ENCODE peak calls at places on chromosomes 1 and 21, in five cellular contexts. V, T, U, X and E are unnamed samples. For H3K27me3, the result is how much of the 10 kb centered on the place peaks cover.

GRCh38 chr21:40696246-40696645 is 150.7 kb downstream of the DSCAM start:
- DNase-seq in V (no peak), T (no peak), U (no peak), X (no peak), E (no peak)

GRCh38 chr1:71228236-71228635 is 147.4 kb upstream of the ZRANB2 start:
- DNase-seq in V (no peak), T (no peak), U (no peak), X (no peak), E (no peak)

GRCh38 chr1:40014812-40015594 is 25.5 kb upstream of the CAP1 start:
- DNase-seq in V (no peak), T (no peak), U (no peak), X (no peak), E (peak)

GRCh38 chr1:223228931-223229528 is 86.0 kb upstream of the TLR5 start:
- DNase-seq in V (no peak), T (no peak), U (no peak), X (no peak), E (no peak)

GRCh38 chr21:18350216-18350615 is 53.4 kb downstream of the TMPRSS15 start:
- DNase-seq in V (no peak), T (no peak), U (no peak), X (no peak), E (peak)

GRCh38 chr1:42758641-42759040 is 8.2 kb downstream of the P3H1 start:
- DNase-seq in V (no peak), T (peak), U (no peak), X (no peak), E (no peak)

GRCh38 chr1:14137411-14138134 is 437.6 kb downstream of the PRDM2 start:
- DNase-seq in V (no peak), T (no peak), U (no peak), X (no peak), E (no peak)

GRCh38 chr21:42381347-42381984 is 14.4 kb downstream of the TMPRSS3 start:
- DNase-seq in V (no peak), T (no peak), U (no peak), X (peak), E (peak)

GRCh38 chr21:26194811-26195251 is 24.3 kb upstream of the APP start:
- DNase-seq in V (no peak), T (no peak), U (no peak), X (no peak), E (no peak)

GRCh38 chr1:43822040-43822439 is 111.6 kb upstream of the ARTN start:
- DNase-seq in V (no peak), T (no peak), U (peak), X (no peak), E (peak)

GRCh38 chr1:230922620-230923019 is 54.3 kb upstream of the C1orf198 start:
- DNase-seq in V (no peak), T (no peak), U (no peak), X (peak), E (no peak)

GRCh38 chr1:116494745-116495144 is 76.1 kb downstream of the CD58 start:
- DNase-seq in V (no peak), T (no peak), U (no peak), X (no peak), E (no peak)

GRCh38 chr1:48127735-48128685 is 94.5 kb upstream of the SLC5A9 start:
- DNase-seq in V (no peak), T (no peak), U (no peak), X (no peak), E (no peak)

GRCh38 chr1:215888159-215888558 is 321.1 kb downstream of the KCTD3 start:
- DNase-seq in V (no peak), T (no peak), U (no peak), X (no peak), E (no peak)

GRCh38 chr1:30842698-30843354 is 65.7 kb downstream of the SDC3 start:
- DNase-seq in V (no peak), T (no peak), U (no peak), X (peak), E (no peak)

GRCh38 chr1:155976062-155976912 is 2.1 kb downstream of the ARHGEF2 start:
- DNase-seq in V (peak), T (peak), U (peak), X (no peak), E (peak)

GRCh38 chr1:220483700-220484099 is 44.2 kb upstream of the MARK1 start:
- DNase-seq in V (peak), T (no peak), U (no peak), X (no peak), E (no peak)

GRCh38 chr1:210754931-210755670 is 378.8 kb downstream of the KCNH1 start:
- DNase-seq in V (no peak), T (no peak), U (no peak), X (peak), E (no peak)

GRCh38 chr1:223683586-223684487 is 18.3 kb upstream of the CAPN8 start:
- DNase-seq in V (peak), T (no peak), U (no peak), X (peak), E (peak)

GRCh38 chr1:234719454-234720258 is 109.7 kb upstream of the IRF2BP2 start:
- DNase-seq in V (no peak), T (no peak), U (peak), X (no peak), E (no peak)

GRCh38 chr1:7595338-7595737 is 175.8 kb upstream of the VAMP3 start:
- DNase-seq in V (no peak), T (no peak), U (peak), X (peak), E (no peak)

GRCh38 chr1:23118957-23119792 is 49.5 kb downstream of the LUZP1 start:
- DNase-seq in V (no peak), T (no peak), U (no peak), X (no peak), E (no peak)

GRCh38 chr1:220956861-220957605 is 77.8 kb downstream of the HLX start:
- DNase-seq in V (peak), T (peak), U (no peak), X (no peak), E (peak)

GRCh38 chr1:40450491-40451237 is 388 bp downstream of the ZFP69B start:
- DNase-seq in V (peak), T (no peak), U (no peak), X (no peak), E (peak)

GRCh38 chr21:43208561-43209332 is 39.9 kb downstream of the CRYAA start:
- DNase-seq in V (no peak), T (peak), U (peak), X (no peak), E (no peak)

GRCh38 chr1:173405758-173406344 is 71.3 kb upstream of the PRDX6 start:
- DNase-seq in V (no peak), T (no peak), U (no peak), X (no peak), E (peak)

GRCh38 chr1:101044259-101044658 is 18.7 kb upstream of the DPH5 start:
- DNase-seq in V (no peak), T (no peak), U (no peak), X (no peak), E (no peak)

GRCh38 chr1:235409045-235409820 is 42.0 kb downstream of the TBCE start:
- DNase-seq in V (no peak), T (no peak), U (no peak), X (no peak), E (no peak)

GRCh38 chr21:33023574-33024277 is 2.0 kb upstream of the OLIG2 start:
- DNase-seq in V (no peak), T (no peak), U (no peak), X (no peak), E (no peak)

GRCh38 chr1:42420911-42421585 is 34.8 kb downstream of the ZMYND12 start:
- DNase-seq in V (peak), T (no peak), U (peak), X (peak), E (peak)

GRCh38 chr1:246166841-246167240 is 340.2 kb downstream of the SMYD3 start:
- DNase-seq in V (no peak), T (no peak), U (no peak), X (no peak), E (no peak)

GRCh38 chr1:9689971-9690381 is 38.4 kb downstream of the PIK3CD start:
- DNase-seq in V (peak), T (no peak), U (peak), X (peak), E (no peak)

GRCh38 chr1:119160851-119161250 is 20.4 kb upstream of the WARS2 start:
- DNase-seq in V (no peak), T (no peak), U (no peak), X (no peak), E (peak)

GRCh38 chr1:151324390-151324930 is 2.8 kb downstream of the PI4KB start:
- DNase-seq in V (no peak), T (no peak), U (no peak), X (no peak), E (no peak)

GRCh38 chr21:45465105-45465504 is 60.1 kb downstream of the COL18A1 start:
- DNase-seq in V (peak), T (no peak), U (peak), X (no peak), E (no peak)

GRCh38 chr1:185578293-185578692 is 155.9 kb upstream of the HMCN1 start:
- DNase-seq in V (no peak), T (no peak), U (no peak), X (no peak), E (no peak)

GRCh38 chr1:86409416-86410021 is 13.4 kb upstream of the ODF2L start:
- DNase-seq in V (no peak), T (no peak), U (no peak), X (no peak), E (no peak)

GRCh38 chr21:36910581-36911307 is 55.7 kb downstream of the HLCS start:
- DNase-seq in V (peak), T (no peak), U (no peak), X (no peak), E (peak)

GRCh38 chr21:36909901-36910561 is 56.4 kb downstream of the HLCS start:
- DNase-seq in V (no peak), T (no peak), U (no peak), X (no peak), E (peak)

GRCh38 chr21:36908260-36908908 is 58.1 kb downstream of the HLCS start:
- DNase-seq in V (no peak), T (no peak), U (no peak), X (no peak), E (no peak)

GRCh38 chr21:36913247-36914169 is 53.0 kb downstream of the HLCS start:
- DNase-seq in V (no peak), T (no peak), U (no peak), X (no peak), E (no peak)

DNA sequence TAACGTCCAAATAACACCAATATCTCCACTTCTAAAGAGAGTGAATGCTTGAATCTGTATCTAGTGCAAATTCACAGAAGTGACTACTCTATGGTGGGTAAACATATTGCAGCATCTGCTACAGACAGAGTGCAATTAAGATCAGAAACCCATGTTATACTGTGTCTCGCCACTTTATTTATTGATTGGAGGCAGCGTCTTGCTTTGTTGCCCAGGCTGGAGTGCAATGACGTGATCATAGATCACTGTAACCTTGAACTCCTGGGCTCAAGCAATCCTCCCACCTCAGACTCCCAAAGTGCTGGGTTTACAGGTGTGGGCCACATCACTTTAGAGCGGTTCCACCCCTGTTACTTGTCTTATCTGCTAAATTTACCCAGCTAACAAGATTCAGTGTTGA is 57.0 kb downstream of the HLCS start:
- DNase-seq in V (no peak), T (no peak), U (no peak), X (no peak), E (no peak)
- H3K4me3 ChIP-seq in V (no peak), T (no peak), U (no peak), X (no peak), E (no peak)

DNA sequence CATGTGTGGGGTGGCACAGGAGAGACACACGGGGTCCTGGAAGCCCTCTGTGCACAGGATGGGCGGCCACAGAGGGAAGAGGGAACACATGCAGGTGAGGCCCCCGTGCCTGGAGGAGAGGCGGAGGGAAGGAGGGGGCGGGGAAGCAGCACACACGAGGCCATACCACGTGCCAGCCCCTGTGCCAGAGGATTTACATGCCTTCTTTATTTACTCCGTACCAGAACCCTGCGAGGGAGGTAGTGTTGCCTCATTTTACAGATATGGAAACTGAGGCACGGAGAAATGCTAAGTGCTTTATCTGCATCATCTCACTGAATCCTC is 56.1 kb downstream of the ARHGEF10L start:
- DNase-seq in V (no peak), T (no peak), U (no peak), X (no peak), E (no peak)
- H3K27me3 ChIP-seq in V (under half), T (under half), U (under half), X (under half), E (under half)

DNA sequence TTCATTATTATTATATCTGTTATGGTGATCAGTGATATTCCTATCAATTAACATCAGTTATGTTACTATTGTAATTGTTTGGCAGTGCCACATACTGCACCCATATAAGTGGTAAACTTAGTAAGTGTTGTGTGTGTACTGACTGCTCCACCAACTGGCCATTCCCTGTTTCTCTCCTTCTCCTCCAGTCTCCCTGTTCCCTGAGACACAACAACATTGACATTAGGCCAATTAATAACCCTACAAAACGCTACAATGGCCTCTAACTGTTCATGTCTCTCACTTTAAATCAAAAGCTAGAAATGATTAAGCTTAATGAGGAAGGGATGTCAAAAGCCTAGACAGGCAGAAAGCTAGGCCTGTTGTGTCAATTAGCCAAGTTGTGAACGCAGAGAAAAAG is 6.6 kb upstream of the THRAP3 start:
- DNase-seq in V (no peak), T (no peak), U (no peak), X (peak), E (peak)
- H3K27ac ChIP-seq in V (no peak), T (no peak), U (no peak), X (no peak), E (no peak)

GRCh38 chr1:59478822-59479221 is 181.9 kb downstream of the FGGY start:
- DNase-seq in V (no peak), T (no peak), U (no peak), X (no peak), E (no peak)
- H3K4me3 ChIP-seq in V (no peak), T (no peak), U (no peak), X (no peak), E (no peak)

GRCh38 chr1:36580524-36580923 is 97.8 kb upstream of the CSF3R start:
- DNase-seq in V (no peak), T (no peak), U (no peak), X (no peak), E (no peak)
- H3K27me3 ChIP-seq in V (under half), T (under half), U (under half), X (under half), E (under half)

GRCh38 chr1:5312870-5313269 is 658.5 kb downstream of the AJAP1 start:
- DNase-seq in V (no peak), T (no peak), U (no peak), X (no peak), E (no peak)
- H3K27ac ChIP-seq in V (no peak), T (no peak), U (no peak), X (no peak), E (no peak)